ENCODE peak calls at places on chromosomes 11 and 22, in six cellular contexts. B is breast epithelium; T is CD8-positive, alpha-beta memory T cell; C is tibial artery; Z is SJSA1; O is H9. Y is an unnamed sample.

GRCh38 chr11:71255323-71255722 is 2.9 kb upstream of the SHANK2 start:
- DNase-seq in B (no peak), T (no peak), C (no peak), Z (no peak), O (no peak), Y (peak)

GRCh38 chr11:119734788-119735187 is 5.8 kb upstream of the NECTIN1 start:
- DNase-seq in B (no peak), T (no peak), C (no peak), Z (no peak), O (no peak), Y (no peak)

GRCh38 chr11:47078751-47079524 is 97.7 kb downstream of the ARFGAP2 start:
- DNase-seq in B (no peak), T (no peak), C (no peak), Z (no peak), O (no peak), Y (no peak)

GRCh38 chr11:77752518-77752917 is 68.0 kb downstream of the RSF1 start:
- DNase-seq in B (no peak), T (no peak), C (no peak), Z (no peak), O (peak), Y (no peak)

GRCh38 chr22:50215297-50216049 is 14.7 kb downstream of the SELENOO start:
- DNase-seq in B (no peak), T (no peak), C (no peak), Z (no peak), O (no peak), Y (no peak)

GRCh38 chr11:12827929-12828812 is 153.9 kb downstream of the TEAD1 start:
- DNase-seq in B (no peak), T (no peak), C (no peak), Z (peak), O (peak), Y (no peak)

GRCh38 chr11:113339909-113340569 is 25.7 kb downstream of the TTC12 start:
- DNase-seq in B (no peak), T (no peak), C (no peak), Z (no peak), O (no peak), Y (no peak)

GRCh38 chr11:3184732-3185347 is 19.7 kb upstream of the OSBPL5 start:
- DNase-seq in B (no peak), T (no peak), C (no peak), Z (no peak), O (no peak), Y (no peak)

GRCh38 chr11:29306527-29306926 is 710.3 kb downstream of the KCNA4 start:
- DNase-seq in B (no peak), T (no peak), C (no peak), Z (no peak), O (no peak), Y (no peak)

GRCh38 chr22:26805131-26805530 is 147.7 kb downstream of the MIAT start:
- DNase-seq in B (no peak), T (no peak), C (no peak), Z (peak), O (no peak), Y (no peak)
- H3K27ac ChIP-seq in B (no peak), T (no peak), C (no peak), Z (peak), O (no peak), Y (no peak)

DNA sequence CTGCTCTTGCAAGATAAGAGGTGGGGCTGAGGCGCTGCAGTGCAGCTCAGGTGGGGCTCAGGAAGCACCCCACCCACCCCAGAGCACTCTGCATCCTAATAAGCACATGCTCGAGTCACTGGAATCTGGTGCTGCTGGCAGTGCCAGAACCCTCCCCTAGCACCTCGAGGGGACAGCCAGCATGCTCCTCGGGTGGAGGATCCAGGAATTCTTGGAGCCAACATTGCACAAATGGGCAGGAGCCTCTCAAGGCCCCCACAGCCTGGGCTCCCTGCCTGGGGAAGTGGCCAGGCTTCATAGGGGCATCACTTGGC is 27.5 kb upstream of the CABP7 start:
- DNase-seq in B (no peak), T (no peak), C (no peak), Z (no peak), O (no peak), Y (no peak)
- H3K27ac ChIP-seq in B (no peak), T (no peak), C (no peak), Z (no peak), O (no peak), Y (no peak)

GRCh38 chr11:43986881-43987280 is 44.4 kb downstream of the C11orf96 start:
- DNase-seq in B (no peak), T (no peak), C (no peak), Z (no peak), O (no peak), Y (no peak)
- H3K27ac ChIP-seq in B (no peak), T (no peak), C (peak), Z (peak), O (no peak), Y (peak)

DNA sequence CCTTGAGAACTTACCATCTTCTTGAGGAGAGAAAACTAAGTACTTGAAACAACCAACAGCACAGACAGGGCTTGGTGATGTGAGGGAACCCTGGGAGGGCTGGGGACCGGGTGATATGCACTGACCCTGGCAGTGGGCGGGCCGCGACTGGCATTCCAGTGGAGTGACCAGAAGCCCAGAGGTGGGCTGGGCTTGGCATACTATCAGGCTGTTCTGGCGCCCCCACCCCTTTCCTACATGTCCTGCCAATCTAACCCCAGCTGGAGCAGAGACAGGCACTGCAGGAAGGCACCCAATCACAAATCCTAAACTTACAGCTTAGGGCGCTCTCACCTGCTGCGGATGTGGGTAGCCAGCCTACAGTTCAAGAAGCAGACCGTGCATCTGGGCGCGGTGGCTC is 54.0 kb upstream of the GCAT start:
- DNase-seq in B (no peak), T (no peak), C (no peak), Z (no peak), O (no peak), Y (peak)
- H3K27ac ChIP-seq in B (peak), T (no peak), C (no peak), Z (peak), O (no peak), Y (peak)

GRCh38 chr22:41780714-41781507 is 19.6 kb upstream of the CCDC134 start:
- DNase-seq in B (peak), T (peak), C (peak), Z (no peak), O (no peak), Y (no peak)
- H3K27ac ChIP-seq in B (no peak), T (peak), C (no peak), Z (no peak), O (no peak), Y (peak)

DNA sequence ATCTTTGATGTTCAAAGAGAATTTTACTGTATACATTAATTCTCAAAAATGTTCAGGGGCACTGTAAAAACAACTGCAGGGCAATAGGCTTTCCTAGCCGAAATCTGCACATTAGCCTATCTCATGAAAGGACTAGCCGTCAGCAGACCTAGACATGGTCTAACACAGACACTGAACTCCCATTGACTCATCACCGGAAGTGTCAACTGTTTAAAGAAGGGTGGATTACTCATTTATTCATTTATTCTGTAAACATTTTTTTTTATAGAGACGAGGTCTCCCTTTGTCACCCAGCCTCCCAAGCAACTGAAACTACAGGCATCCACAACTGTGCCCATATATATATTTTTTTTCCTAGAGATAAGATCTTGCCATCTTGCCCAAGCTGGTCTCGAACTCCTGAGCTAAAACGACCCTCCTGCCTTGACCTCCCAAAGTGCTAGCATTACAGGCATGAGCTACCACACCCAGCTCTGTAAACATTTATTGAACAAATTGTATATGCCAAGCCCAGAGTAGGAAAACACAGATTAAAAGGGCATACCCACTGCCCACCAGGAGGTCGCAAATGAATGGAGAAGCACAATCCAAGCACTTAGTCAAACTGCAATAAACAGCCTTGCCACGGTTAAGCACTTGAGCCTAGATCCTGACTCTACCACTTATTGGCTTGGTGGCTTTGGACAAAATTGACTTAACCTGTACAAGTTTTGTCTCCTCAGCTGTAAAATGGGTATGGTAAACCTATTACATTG is 26.6 kb downstream of the RAB30 start:
- DNase-seq in B (no peak), T (no peak), C (no peak), Z (peak), O (no peak), Y (no peak)
- H3K27ac ChIP-seq in B (no peak), T (no peak), C (no peak), Z (peak), O (no peak), Y (no peak)

DNA sequence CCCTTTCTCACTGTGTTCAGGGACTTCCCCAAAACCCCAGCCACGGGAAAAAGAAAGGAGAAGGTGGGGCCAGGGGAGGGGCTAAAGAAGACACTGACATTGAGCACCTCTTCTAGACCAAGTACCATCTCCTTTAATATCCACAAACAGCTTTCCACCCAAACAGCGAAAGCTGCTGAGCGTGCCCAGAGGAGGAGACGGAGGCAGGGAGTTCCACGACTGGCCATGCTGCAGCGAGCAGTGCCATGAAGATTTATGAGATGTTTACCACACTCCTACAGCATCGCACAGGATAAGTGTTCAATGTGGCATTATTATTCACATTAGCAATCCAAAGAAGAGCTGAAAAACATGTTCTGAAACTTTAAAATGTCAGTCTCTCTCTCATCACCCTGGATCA is 127.4 kb downstream of the LARGE1 start:
- DNase-seq in B (no peak), T (no peak), C (no peak), Z (no peak), O (no peak), Y (no peak)
- H3K27ac ChIP-seq in B (no peak), T (no peak), C (peak), Z (no peak), O (no peak), Y (no peak)

DNA sequence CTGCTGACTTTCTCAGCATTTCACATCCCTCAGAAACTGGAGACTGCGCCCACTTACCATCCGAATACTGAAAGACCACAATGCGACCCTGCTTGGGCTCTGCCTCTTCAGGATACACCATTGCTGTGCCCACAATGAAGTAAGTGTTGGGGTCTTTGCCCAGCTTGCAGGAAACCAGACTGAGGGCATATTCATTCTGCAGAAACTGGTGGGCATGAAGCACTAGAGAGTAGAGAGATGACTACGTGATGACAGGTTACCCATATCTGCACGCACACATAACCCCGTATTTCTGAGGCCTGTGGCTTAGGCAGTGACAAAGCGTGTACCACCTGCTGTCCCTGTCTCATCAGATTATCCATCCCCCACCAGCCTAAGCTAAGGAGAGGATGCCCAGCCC is 14.6 kb upstream of the VWCE start:
- DNase-seq in B (no peak), T (no peak), C (no peak), Z (no peak), O (no peak), Y (no peak)
- H3K27ac ChIP-seq in B (no peak), T (no peak), C (no peak), Z (no peak), O (no peak), Y (no peak)

Y was measured in upper lobe of left lung.